ENCODE peak calls at places on chromosomes 1 and 21, in eight cellular contexts. E is PC-3, T is GM13976, B is cardiac fibroblast, X is Caco-2, N is RWPE2, I is Calu3, H is tibial artery. U is an unnamed sample.

GRCh38 chr1:81978945-81979344 is 178.2 kb downstream of the ADGRL2 start:
- DNase-seq in E (no peak), T (no peak), B (peak), X (no peak), N (no peak), I (no peak), H (no peak), U (no peak)

GRCh38 chr1:51898090-51898734 is 19.7 kb upstream of the NRDC start:
- DNase-seq in E (peak), T (no peak), B (peak), X (no peak), N (no peak), I (no peak), H (no peak), U (no peak)

GRCh38 chr21:42027804-42028753 is 17.9 kb upstream of the ZBTB21 start:
- DNase-seq in E (no peak), T (no peak), B (no peak), X (no peak), N (no peak), I (no peak), H (peak), U (no peak)

GRCh38 chr1:25063591-25064416 is 133.7 kb upstream of the RUNX3 start:
- DNase-seq in E (peak), T (no peak), B (no peak), X (no peak), N (peak), I (no peak), H (no peak), U (no peak)

GRCh38 chr1:94247146-94248094 is 10.0 kb upstream of the ARHGAP29 start:
- DNase-seq in E (peak), T (peak), B (peak), X (peak), N (peak), I (peak), H (peak), U (peak)

GRCh38 chr1:79131626-79132025 is 125.1 kb upstream of the ADGRL4 start:
- DNase-seq in E (no peak), T (no peak), B (no peak), X (no peak), N (no peak), I (no peak), H (no peak), U (no peak)

GRCh38 chr1:34684246-34684645 is 70.6 kb upstream of the GJB5 start:
- DNase-seq in E (no peak), T (no peak), B (no peak), X (no peak), N (no peak), I (no peak), H (no peak), U (no peak)

GRCh38 chr21:32184485-32184884 is 94.4 kb downstream of the MIS18A start:
- DNase-seq in E (no peak), T (no peak), B (no peak), X (peak), N (no peak), I (no peak), H (no peak), U (no peak)

GRCh38 chr1:44408181-44409018 is 3.3 kb downstream of the RNF220 start:
- DNase-seq in E (no peak), T (no peak), B (no peak), X (no peak), N (no peak), I (no peak), H (no peak), U (no peak)

GRCh38 chr1:53332833-53333232 is 5.0 kb upstream of the LRP8 start:
- DNase-seq in E (no peak), T (no peak), B (no peak), X (no peak), N (no peak), I (no peak), H (peak), U (no peak)

GRCh38 chr1:45302505-45303331 is 24.0 kb upstream of the HPDL start:
- DNase-seq in E (no peak), T (no peak), B (no peak), X (no peak), N (no peak), I (no peak), H (no peak), U (no peak)

GRCh38 chr1:40948741-40949528 is 30.6 kb upstream of the CTPS1 start:
- DNase-seq in E (peak), T (peak), B (peak), X (peak), N (no peak), I (peak), H (peak), U (peak)

GRCh38 chr1:161305872-161306519 is 3.8 kb downstream of the MPZ start:
- DNase-seq in E (no peak), T (peak), B (peak), X (no peak), N (peak), I (no peak), H (peak), U (peak)

GRCh38 chr1:170657275-170657853 is 6.6 kb upstream of the PRRX1 start:
- DNase-seq in E (peak), T (peak), B (no peak), X (no peak), N (no peak), I (no peak), H (no peak), U (no peak)

GRCh38 chr1:86548863-86549262 is 2.0 kb downstream of the CLCA4 start:
- DNase-seq in E (no peak), T (no peak), B (no peak), X (no peak), N (no peak), I (no peak), H (no peak), U (no peak)

GRCh38 chr1:1058921-1059493 is 15.1 kb downstream of the RNF223 start:
- DNase-seq in E (peak), T (no peak), B (no peak), X (peak), N (no peak), I (peak), H (no peak), U (no peak)

GRCh38 chr1:43466403-43466802 is 12.7 kb upstream of the HYI start:
- DNase-seq in E (no peak), T (no peak), B (peak), X (no peak), N (no peak), I (peak), H (no peak), U (no peak)

GRCh38 chr1:118949317-118949716 is 38.8 kb downstream of the TBX15 start:
- DNase-seq in E (no peak), T (no peak), B (peak), X (no peak), N (no peak), I (no peak), H (peak), U (no peak)

GRCh38 chr1:156151093-156151688 is 2.2 kb upstream of the SEMA4A start:
- DNase-seq in E (no peak), T (no peak), B (no peak), X (no peak), N (no peak), I (no peak), H (peak), U (no peak)

GRCh38 chr1:19339199-19339861 is 27.2 kb downstream of the SLC66A1 start:
- DNase-seq in E (no peak), T (no peak), B (no peak), X (no peak), N (no peak), I (no peak), H (no peak), U (no peak)

GRCh38 chr1:81799939-81800740 is 594 bp upstream of the ADGRL2 start:
- DNase-seq in E (no peak), T (peak), B (peak), X (no peak), N (no peak), I (peak), H (peak), U (peak)

GRCh38 chr1:3063379-3064295 is 5.4 kb upstream of the PRDM16 start:
- DNase-seq in E (no peak), T (no peak), B (no peak), X (peak), N (peak), I (no peak), H (no peak), U (no peak)

GRCh38 chr1:90835172-90835660 is 118.1 kb upstream of the BARHL2 start:
- DNase-seq in E (no peak), T (no peak), B (no peak), X (no peak), N (no peak), I (no peak), H (no peak), U (no peak)

GRCh38 chr1:227898502-227899140 is 49.1 kb downstream of the WNT9A start:
- DNase-seq in E (no peak), T (no peak), B (no peak), X (peak), N (peak), I (no peak), H (peak), U (no peak)

GRCh38 chr1:231626951-231627614 is 493 bp downstream of the DISC1 start:
- DNase-seq in E (peak), T (peak), B (peak), X (peak), N (no peak), I (peak), H (peak), U (peak)

GRCh38 chr1:167105150-167105840 is 11.4 kb downstream of the STYXL2 start:
- DNase-seq in E (peak), T (no peak), B (no peak), X (no peak), N (no peak), I (no peak), H (no peak), U (no peak)
- TF ChIP-seq CTCF in E (peak), T (no peak), B (no peak), X (peak), N (no peak), I (no peak), H (no peak), U (peak)

GRCh38 chr1:14769486-14770274 is 171.2 kb downstream of the KAZN start:
- DNase-seq in E (no peak), T (no peak), B (no peak), X (no peak), N (no peak), I (no peak), H (no peak), U (no peak)
- TF ChIP-seq CTCF in E (no peak), T (no peak), B (no peak), X (no peak), N (no peak), I (no peak), H (no peak), U (no peak)

DNA sequence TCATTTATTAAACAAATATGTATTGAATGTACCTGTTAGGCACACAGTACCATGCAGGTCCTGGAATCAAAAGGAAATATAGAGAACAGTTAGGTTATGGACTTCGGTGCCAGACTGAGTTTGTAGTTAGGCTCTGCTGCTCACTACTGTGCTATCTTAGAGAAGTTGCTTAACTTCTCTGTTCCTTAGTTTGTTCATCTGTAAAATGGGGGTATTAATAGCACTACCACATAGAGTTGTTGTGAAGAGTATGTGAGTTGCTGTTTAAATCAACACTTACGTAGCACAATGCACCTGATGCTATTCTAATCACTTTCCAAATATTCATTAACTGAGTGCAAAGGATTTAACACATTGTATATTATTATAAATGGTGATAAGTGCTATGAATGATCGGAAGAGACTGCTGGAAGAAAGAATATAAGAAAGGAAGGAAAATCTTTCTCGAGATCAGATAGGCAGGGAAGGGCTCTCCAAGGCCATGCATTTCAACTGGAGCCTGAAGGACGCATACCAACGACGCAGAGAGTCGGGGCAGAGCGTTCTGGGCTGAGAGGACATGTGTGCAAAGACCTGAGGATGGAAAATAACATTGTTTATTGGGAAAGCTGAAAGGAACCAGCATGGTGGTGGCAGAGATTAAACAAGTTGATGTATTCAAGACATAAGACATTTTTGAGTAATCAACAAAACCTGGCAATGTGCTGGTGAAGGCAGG is 3.5 kb upstream of the AKNAD1 start:
- DNase-seq in E (no peak), T (no peak), B (no peak), X (no peak), N (no peak), I (no peak), H (no peak), U (no peak)
- TF ChIP-seq CTCF in E (no peak), T (no peak), B (no peak), X (no peak), N (no peak), I (no peak), H (no peak), U (no peak)

DNA sequence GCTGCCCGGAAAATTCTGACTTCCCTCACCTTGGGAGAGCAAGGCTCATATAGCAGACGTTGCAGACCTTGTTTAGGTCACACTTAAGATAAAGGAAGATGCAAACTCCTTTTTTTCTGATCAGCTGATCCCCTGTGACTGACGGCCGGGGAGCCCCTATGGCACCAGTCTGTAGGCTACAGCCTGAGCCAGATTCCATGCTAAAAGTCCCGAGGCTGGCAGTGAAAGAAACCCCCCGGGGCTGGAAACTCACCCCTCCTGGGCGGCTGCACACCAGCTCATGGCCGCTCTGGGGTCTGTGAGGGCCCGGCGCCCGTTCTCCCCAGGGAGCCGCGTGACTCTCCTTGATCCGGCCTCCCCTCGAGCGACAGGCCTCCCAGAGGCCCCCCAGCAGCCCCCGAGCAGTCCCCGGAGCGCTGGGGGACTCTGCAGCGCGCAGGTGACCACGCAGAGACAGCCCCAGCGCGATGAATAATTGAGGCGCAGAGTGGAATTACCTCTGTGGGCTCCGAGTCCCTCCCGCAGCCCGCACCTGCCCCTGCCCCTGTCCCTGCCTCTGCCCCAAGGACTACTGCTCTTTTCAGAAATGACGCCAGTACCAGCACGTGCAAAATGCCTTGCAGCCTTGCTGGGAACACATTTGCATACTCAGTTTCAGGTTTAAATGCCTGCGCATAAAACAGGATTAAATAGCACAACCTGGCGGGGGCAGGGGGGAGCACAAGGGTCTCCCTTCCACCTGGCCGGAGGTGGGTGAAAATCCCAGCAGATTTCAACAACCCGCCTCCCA is 62.6 kb upstream of the CLDN14 start:
- DNase-seq in E (no peak), T (peak), B (no peak), X (no peak), N (no peak), I (no peak), H (peak), U (peak)
- TF ChIP-seq CTCF in E (peak), T (peak), B (no peak), X (no peak), N (no peak), I (no peak), H (no peak), U (peak)

GRCh38 chr21:24509131-24509530 is 1098.2 kb downstream of the MRPL39 start:
- DNase-seq in E (no peak), T (no peak), B (no peak), X (no peak), N (no peak), I (no peak), H (no peak), U (no peak)

DNA sequence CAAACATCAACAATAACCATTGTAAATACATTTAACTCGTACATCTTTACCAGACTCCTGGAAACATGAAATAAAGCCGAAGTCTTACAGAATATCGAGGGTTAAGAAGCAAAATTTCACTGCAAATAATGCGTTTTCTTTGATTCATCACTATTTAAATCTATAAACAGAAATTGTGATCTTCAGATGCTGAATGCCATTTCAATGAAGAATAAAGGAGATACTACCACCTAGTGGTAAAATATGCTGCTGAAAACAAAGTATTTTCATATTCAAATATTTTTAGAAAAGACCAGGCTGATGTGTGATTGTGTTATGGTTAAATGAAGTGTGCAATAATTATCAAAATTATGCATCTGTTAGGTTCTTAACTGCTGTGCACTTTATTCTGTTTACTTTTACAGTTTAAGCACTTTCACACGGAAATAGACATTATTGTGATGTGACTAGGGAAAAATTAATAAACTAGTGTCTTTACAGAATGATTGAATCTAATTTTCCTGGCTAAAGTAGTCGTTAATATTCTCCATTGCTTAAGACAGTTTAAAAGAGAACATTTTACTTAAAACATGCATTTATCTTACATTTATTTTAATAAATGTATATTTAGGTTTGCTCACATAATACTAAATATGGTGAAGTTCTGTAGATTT is 1093.1 kb downstream of the MRPL39 start:
- DNase-seq in E (peak), T (no peak), B (no peak), X (no peak), N (no peak), I (no peak), H (no peak), U (no peak)
- TF ChIP-seq CTCF in E (peak), T (peak), B (peak), X (peak), N (peak), I (no peak), H (no peak), U (peak)

DNA sequence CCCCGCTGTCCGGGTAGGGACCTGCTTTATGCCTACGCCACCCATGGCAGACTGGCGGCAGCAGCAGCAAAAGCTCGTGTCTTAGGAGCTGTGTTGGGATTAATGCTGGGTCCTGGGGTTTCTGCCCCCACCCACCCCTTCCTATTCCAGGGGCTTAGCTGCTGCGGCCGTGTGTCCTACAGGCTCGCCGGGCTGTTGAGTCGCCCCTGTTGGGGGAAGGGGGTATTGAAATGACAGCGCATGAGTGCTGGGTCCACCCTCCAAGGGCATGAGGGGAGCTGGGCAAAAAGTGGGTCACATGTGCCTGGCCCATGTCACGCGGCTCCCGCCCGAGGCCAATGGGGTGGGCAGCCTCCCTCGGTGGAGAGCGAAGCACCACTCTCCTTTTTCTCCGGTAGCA is 118.3 kb upstream of the COL6A1 start:
- DNase-seq in E (no peak), T (no peak), B (no peak), X (no peak), N (no peak), I (no peak), H (no peak), U (no peak)
- TF ChIP-seq CTCF in E (no peak), T (no peak), B (no peak), X (no peak), N (no peak), I (no peak), H (no peak), U (no peak)

DNA sequence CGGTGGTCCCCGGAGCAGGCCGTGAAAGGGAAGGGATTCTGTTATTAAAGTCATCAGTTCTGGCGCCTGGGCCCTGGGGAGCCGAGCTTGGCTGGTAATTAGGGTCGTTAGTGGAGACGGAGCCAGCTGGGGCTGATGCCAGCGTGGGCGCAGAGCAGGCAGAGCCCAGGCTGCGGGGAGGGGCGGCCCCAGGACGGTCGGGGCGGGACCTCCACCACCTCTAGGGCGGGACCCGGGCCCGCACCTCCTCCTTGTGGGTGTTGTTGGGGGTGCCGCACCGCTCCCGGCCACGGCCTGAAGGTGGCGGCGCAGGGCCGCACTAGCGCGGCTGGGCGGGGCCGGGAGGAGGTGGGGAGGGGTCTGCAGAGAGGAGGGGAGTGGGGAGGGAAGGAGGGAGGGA is 470.6 kb downstream of the PTPRU start:
- DNase-seq in E (peak), T (peak), B (peak), X (no peak), N (no peak), I (peak), H (no peak), U (peak)
- TF ChIP-seq CTCF in E (peak), T (peak), B (peak), X (no peak), N (peak), I (no peak), H (no peak), U (peak)

GRCh38 chr1:172647987-172648386 is 10.9 kb upstream of the FASLG start:
- DNase-seq in E (no peak), T (no peak), B (no peak), X (no peak), N (no peak), I (no peak), H (no peak), U (no peak)
- TF ChIP-seq CTCF in E (no peak), T (no peak), B (no peak), X (no peak), N (no peak), I (no peak), H (no peak), U (no peak)

GRCh38 chr1:151981178-151981525 is 12.5 kb downstream of the S100A10 start:
- DNase-seq in E (peak), T (no peak), B (no peak), X (no peak), N (no peak), I (no peak), H (no peak), U (no peak)

GRCh38 chr1:151977662-151978230 is 15.9 kb downstream of the S100A10 start:
- DNase-seq in E (no peak), T (no peak), B (no peak), X (peak), N (no peak), I (no peak), H (no peak), U (no peak)

GRCh38 chr1:151976868-151977267 is 16.8 kb downstream of the S100A10 start:
- DNase-seq in E (peak), T (no peak), B (peak), X (no peak), N (no peak), I (peak), H (no peak), U (no peak)

GRCh38 chr1:151980287-151981177 is 13.1 kb downstream of the S100A10 start:
- DNase-seq in E (peak), T (no peak), B (peak), X (no peak), N (no peak), I (no peak), H (peak), U (no peak)

DNA sequence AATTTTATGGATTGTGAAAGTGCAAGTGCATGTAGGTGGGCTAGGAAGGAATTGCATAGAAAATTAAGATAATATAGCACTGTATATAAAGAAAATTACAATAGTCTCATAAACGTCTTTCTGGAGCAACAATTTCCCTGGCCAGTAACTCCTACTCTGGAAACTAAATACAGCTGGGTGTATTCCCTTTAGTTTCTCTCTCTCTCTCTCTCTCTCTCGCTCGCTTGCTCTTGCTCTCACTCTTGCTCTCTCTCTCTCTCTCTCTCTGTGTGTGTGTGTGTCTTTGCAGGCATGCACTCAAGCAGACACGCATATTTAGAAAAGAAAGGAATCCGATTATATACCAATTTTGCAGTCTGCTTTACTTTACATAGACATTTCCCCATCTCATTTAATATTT is 14.7 kb downstream of the S100A10 start:
- DNase-seq in E (no peak), T (no peak), B (no peak), X (no peak), N (no peak), I (no peak), H (no peak), U (no peak)
- TF ChIP-seq CTCF in E (no peak), T (no peak), B (no peak), X (no peak), N (no peak), I (no peak), H (no peak), U (no peak)